ENCODE peak calls at places on chromosome X, in four cellular contexts. M is NCI-H1436, V is NCI-H345, N is occipital lobe. A is an unnamed sample.

GRCh38 chrX:15465347-15465746 is 27.8 kb downstream of the PIR start:
- DNase-seq in N (no peak), V (no peak), M (no peak), A (no peak)

GRCh38 chrX:132423323-132423722 is 65.5 kb downstream of the MBNL3 start:
- DNase-seq in M (no peak), V (no peak), N (no peak), A (no peak)

GRCh38 chrX:8820910-8821527 is 19.8 kb upstream of the FAM9A start:
- DNase-seq in V (no peak), M (no peak), N (no peak), A (no peak)

GRCh38 chrX:40174594-40175415 is 77.0 kb upstream of the BCOR start:
- DNase-seq in V (peak), M (peak), N (no peak), A (no peak)

GRCh38 chrX:25015486-25016360 is at the start of gene ARX:
- DNase-seq in N (peak), M (no peak), V (no peak), A (peak)

GRCh38 chrX:107880054-107880610 is 54.5 kb downstream of the MID2 start:
- DNase-seq in V (no peak), M (no peak), N (no peak), A (no peak)

GRCh38 chrX:14616876-14617275 is 87.5 kb downstream of the GLRA2 start:
- DNase-seq in M (no peak), N (no peak), V (no peak), A (no peak)

GRCh38 chrX:16578218-16578617 is 71.7 kb upstream of the S100G start:
- DNase-seq in N (no peak), M (no peak), V (no peak), A (no peak)

GRCh38 chrX:43504394-43504793 is 151.7 kb upstream of the MAOA start:
- DNase-seq in N (no peak), M (no peak), V (no peak), A (no peak)

GRCh38 chrX:1788300-1788911 is 173.5 kb downstream of the ASMT start:
- DNase-seq in N (no peak), V (no peak), M (no peak), A (no peak)

GRCh38 chrX:50168305-50168704 is 32.5 kb downstream of the AKAP4 start:
- DNase-seq in M (no peak), N (no peak), V (no peak), A (no peak)

GRCh38 chrX:10017866-10018265 is 50.7 kb downstream of the CLDN34 start:
- DNase-seq in M (no peak), V (no peak), N (no peak), A (no peak)

GRCh38 chrX:119425050-119425449 is 25.9 kb downstream of the SLC25A43 start:
- DNase-seq in N (no peak), M (no peak), V (no peak), A (peak)

GRCh38 chrX:112645774-112646173 is 34.0 kb downstream of the LHFPL1 start:
- DNase-seq in N (no peak), M (no peak), V (no peak), A (no peak)

GRCh38 chrX:57587607-57588006 is 4.2 kb upstream of the ZXDB start:
- DNase-seq in V (no peak), N (no peak), M (no peak), A (no peak)

GRCh38 chrX:68599256-68600152 is 48.0 kb upstream of the STARD8 start:
- DNase-seq in V (no peak), M (no peak), N (no peak), A (no peak)

GRCh38 chrX:138026211-138026610 is 460.3 kb downstream of the ZIC3 start:
- DNase-seq in M (peak), N (no peak), V (no peak), A (peak)

GRCh38 chrX:135170877-135171519 is at the start of gene CT55:
- DNase-seq in M (no peak), N (no peak), V (no peak), A (no peak)

GRCh38 chrX:47179221-47179927 is 14.3 kb upstream of the UBA1 start:
- DNase-seq in V (no peak), M (no peak), N (peak), A (no peak)

GRCh38 chrX:120251471-120252011 is 929 bp downstream of the ZBTB33 start:
- DNase-seq in M (no peak), N (no peak), V (no peak), A (peak)

GRCh38 chrX:78957768-78958130 is 12.6 kb downstream of the P2RY10 start:
- DNase-seq in N (no peak), M (no peak), V (no peak), A (no peak)

GRCh38 chrX:49276671-49277519 is 7.3 kb downstream of the PPP1R3F start:
- DNase-seq in M (no peak), V (no peak), N (no peak), A (no peak)

GRCh38 chrX:123860983-123861382 is 1.1 kb downstream of the XIAP start:
- DNase-seq in M (no peak), V (peak), N (no peak), A (no peak)

A was measured in DMS153.